ENCODE peak calls at places on chromosomes 6 and 20, in six cellular contexts. M is MCF 10A; R is naive thymus-derived CD8-positive, alpha-beta T cell; A is NCI-H1694 treated with DMSO at 0.1 percent for 48 hours; N is DMS53; Q is left cardiac atrium. T is an unnamed sample.

GRCh38 chr6:20265842-20266241 is 53.6 kb upstream of the MBOAT1 start:
- DNase-seq in R (no peak), A (no peak), N (no peak), Q (no peak), M (no peak), T (no peak)

GRCh38 chr6:144921206-144921975 is 636.3 kb downstream of the UTRN start:
- DNase-seq in M (no peak), Q (no peak), A (no peak), N (peak), R (no peak), T (no peak)

GRCh38 chr6:151065027-151065815 is 174.5 kb upstream of the AKAP12 start:
- DNase-seq in A (no peak), N (no peak), R (no peak), Q (no peak), M (no peak), T (no peak)

GRCh38 chr6:3311798-3312197 is 53.1 kb downstream of the PSMG4 start:
- DNase-seq in M (no peak), R (no peak), N (no peak), Q (no peak), A (no peak), T (no peak)

GRCh38 chr6:113645576-113645970 is 211.6 kb upstream of the MARCKS start:
- DNase-seq in A (no peak), R (no peak), M (peak), Q (no peak), N (peak), T (no peak)

GRCh38 chr6:145071836-145072235 is 663.5 kb downstream of the EPM2A start:
- DNase-seq in N (no peak), R (no peak), M (peak), Q (no peak), A (no peak), T (no peak)

GRCh38 chr20:56956536-56956935 is 309.9 kb downstream of the BMP7 start:
- DNase-seq in M (peak), A (no peak), R (no peak), Q (no peak), N (no peak), T (no peak)

GRCh38 chr6:139135578-139136545 is 982 bp downstream of the HECA start:
- DNase-seq in Q (peak), N (peak), A (no peak), M (no peak), R (peak), T (peak)

GRCh38 chr20:61951695-61952533 is 113.8 kb downstream of the TAF4 start:
- DNase-seq in M (no peak), N (no peak), A (no peak), R (no peak), Q (peak), T (no peak)

GRCh38 chr6:170212956-170213636 is 77.8 kb downstream of the DLL1 start:
- DNase-seq in N (no peak), M (no peak), A (no peak), Q (no peak), R (no peak), T (no peak)

GRCh38 chr6:56593801-56594318 is 48.8 kb downstream of the DST start:
- DNase-seq in R (no peak), A (no peak), N (peak), Q (no peak), M (no peak), T (peak)

GRCh38 chr20:36184816-36185776 is 30.6 kb downstream of the EPB41L1 start:
- DNase-seq in Q (no peak), R (no peak), M (no peak), A (no peak), N (no peak), T (no peak)

GRCh38 chr6:32790306-32790705 is 26.5 kb downstream of the HLA-DOB start:
- DNase-seq in M (no peak), R (no peak), N (no peak), A (no peak), Q (no peak), T (no peak)

GRCh38 chr20:41174782-41175181 is 37.4 kb downstream of the PLCG1 start:
- DNase-seq in Q (no peak), R (no peak), N (no peak), M (no peak), A (no peak), T (no peak)

GRCh38 chr6:132279592-132280139 is 121.6 kb downstream of the MOXD1 start:
- DNase-seq in Q (peak), M (peak), A (peak), R (peak), N (peak), T (peak)

GRCh38 chr6:29516108-29516507 is 28.4 kb upstream of the MAS1L start:
- DNase-seq in M (peak), A (no peak), N (peak), R (no peak), Q (no peak), T (no peak)